ENCODE peak calls at places on chromosomes 13 and 19, in six cellular contexts. M is AG04450, D is GM13976, S is breast epithelium, P is spleen, H is body of pancreas. N is an unnamed sample.

GRCh38 chr13:46831588-46832194 is 34.7 kb upstream of the ESD start:
- DNase-seq in M (peak; percentile 15), D (peak; percentile 28), S (no peak), P (no peak), H (peak; percentile 11), N (no peak)

GRCh38 chr19:51751655-51752054 is at the start of gene FPR1:
- DNase-seq in M (no peak), D (no peak), S (no peak), P (no peak), H (peak; percentile 43), N (no peak)

GRCh38 chr13:51222510-51223283 is 499 bp downstream of the FAM124A start:
- DNase-seq in M (no peak), D (peak; percentile 16), S (no peak), P (no peak), H (no peak), N (no peak)

GRCh38 chr13:38637576-38637975 is 49.3 kb upstream of the FREM2 start:
- DNase-seq in M (no peak), D (no peak), S (no peak), P (no peak), H (no peak), N (no peak)

GRCh38 chr19:35130761-35131720 is 3.8 kb downstream of the LGI4 start:
- DNase-seq in M (no peak), D (no peak), S (no peak), P (no peak), H (no peak), N (no peak)

GRCh38 chr13:40109324-40109958 is 454.0 kb downstream of the COG6 start:
- DNase-seq in M (peak; percentile 70), D (no peak), S (no peak), P (no peak), H (peak; percentile 17), N (no peak)

GRCh38 chr13:28636677-28637317 is 22.1 kb upstream of the POMP start:
- DNase-seq in M (peak; percentile 50), D (peak; percentile 43), S (peak; percentile 44), P (no peak), H (peak; percentile 44), N (peak; percentile 10)

GRCh38 chr13:95535243-95535642 is 17.3 kb upstream of the CLDN10 start:
- DNase-seq in M (no peak), D (no peak), S (no peak), P (no peak), H (peak; percentile 45), N (no peak)

GRCh38 chr19:50669319-50670101 is 20.3 kb downstream of the C19orf81 start:
- DNase-seq in M (no peak), D (peak; percentile 73), S (no peak), P (no peak), H (peak; percentile 10), N (no peak)

GRCh38 chr19:41456342-41456918 is 13.5 kb downstream of the ERICH4 start:
- DNase-seq in M (peak; percentile 1), D (no peak), S (peak; percentile 39), P (no peak), H (no peak), N (no peak)

GRCh38 chr13:36820222-36820621 is 1.2 kb downstream of the RFXAP start:
- DNase-seq in M (no peak), D (peak; percentile 50), S (no peak), P (no peak), H (no peak), N (no peak)

GRCh38 chr13:46575321-46575721 is 22.4 kb downstream of the LRCH1 start:
- DNase-seq in M (peak; percentile 46), D (peak; percentile 46), S (no peak), P (no peak), H (no peak), N (no peak)

GRCh38 chr13:48595330-48596127 is 58.2 kb upstream of the CYSLTR2 start:
- DNase-seq in M (peak; percentile 26), D (peak; percentile 31), S (no peak), P (no peak), H (peak; percentile 86), N (no peak)

GRCh38 chr13:66864627-66865026 is 365.5 kb downstream of the PCDH9 start:
- DNase-seq in M (no peak), D (no peak), S (no peak), P (no peak), H (no peak), N (no peak)

GRCh38 chr13:113941571-113942191 is 32.2 kb downstream of the C13orf46 start:
- DNase-seq in M (no peak), D (no peak), S (no peak), P (peak; percentile 56), H (no peak), N (no peak)

GRCh38 chr19:16627194-16627927 is 643 bp downstream of the MED26 start:
- DNase-seq in M (no peak), D (no peak), S (no peak), P (no peak), H (peak; percentile 14), N (no peak)

DNA sequence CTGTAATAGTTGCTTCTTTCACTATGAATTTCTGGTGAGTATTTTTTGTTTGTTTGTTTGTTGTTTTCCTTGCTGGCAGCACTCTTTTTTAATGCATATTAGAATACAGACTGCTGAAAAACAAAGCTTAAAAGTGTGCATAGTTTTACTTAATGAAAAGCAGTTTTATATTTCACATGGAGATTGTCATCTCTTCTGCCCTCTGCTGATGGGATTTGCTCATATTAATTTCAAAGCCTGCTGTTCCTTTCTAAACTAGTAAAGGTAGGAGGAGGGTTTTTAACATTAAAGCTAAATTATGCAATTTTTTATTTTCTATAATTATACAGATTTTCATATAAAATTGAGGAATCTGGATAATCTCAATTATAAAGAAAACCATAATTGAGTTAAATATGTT is 692.6 kb upstream of the SLITRK1 start:
- DNase-seq in M (no peak), D (no peak), S (no peak), P (no peak), H (no peak), N (no peak)
- TF ChIP-seq CTCF in M (peak; percentile 52), D (no peak), S (no peak), P (no peak), H (peak; percentile 23), N (peak; percentile 10)

GRCh38 chr13:60379837-60380236 is 17.2 kb upstream of the TDRD3 start:
- DNase-seq in M (no peak), D (no peak), S (no peak), P (no peak), H (no peak), N (no peak)
- TF ChIP-seq CTCF in M (peak; percentile 21), D (no peak), S (no peak), P (no peak), H (no peak), N (no peak)

DNA sequence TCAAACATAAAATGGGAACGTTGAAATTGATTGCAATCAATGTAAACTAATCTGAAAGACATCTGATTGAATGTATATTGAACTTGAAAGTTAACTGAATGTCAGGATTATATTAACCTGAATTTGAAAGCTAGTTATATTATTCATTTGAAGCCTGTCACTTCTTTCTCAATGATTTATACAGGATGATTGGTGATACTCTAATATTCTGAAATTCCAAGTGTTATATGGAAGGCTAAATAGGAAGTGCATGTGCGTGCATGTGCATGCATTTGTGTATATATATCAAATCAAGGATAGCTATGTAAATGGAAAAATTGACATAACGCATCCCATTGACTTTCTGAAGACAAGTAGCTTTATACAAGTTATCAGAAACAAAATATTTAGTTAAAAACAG is 143.3 kb downstream of the LMO7 start:
- DNase-seq in M (no peak), D (no peak), S (no peak), P (no peak), H (no peak), N (no peak)
- TF ChIP-seq CTCF in M (no peak), D (no peak), S (no peak), P (no peak), H (no peak), N (no peak)

GRCh38 chr13:24745516-24745860 is 18.5 kb upstream of the RNF17 start:
- DNase-seq in M (no peak), D (no peak), S (no peak), P (no peak), H (no peak), N (no peak)

GRCh38 chr13:24744247-24744646 is 19.7 kb upstream of the RNF17 start:
- DNase-seq in M (no peak), D (no peak), S (no peak), P (no peak), H (no peak), N (no peak)

GRCh38 chr13:24747248-24748151 is 16.5 kb upstream of the RNF17 start:
- DNase-seq in M (no peak), D (peak; percentile 51), S (no peak), P (no peak), H (no peak), N (no peak)

GRCh38 chr13:24745861-24746617 is 17.9 kb upstream of the RNF17 start:
- DNase-seq in M (no peak), D (peak; percentile 45), S (no peak), P (no peak), H (no peak), N (no peak)

GRCh38 chr13:24746618-24747247 is 17.2 kb upstream of the RNF17 start:
- DNase-seq in M (no peak), D (peak; percentile 62), S (no peak), P (no peak), H (no peak), N (no peak)
- TF ChIP-seq CTCF in M (no peak), D (no peak), S (no peak), P (no peak), H (no peak), N (no peak)

GRCh38 chr19:6393074-6393981 is at the start of gene GTF2F1:
- DNase-seq in M (peak; percentile 91), D (peak; percentile 98), S (peak; percentile 89), P (peak; percentile 98), H (peak; percentile 92), N (peak; percentile 71)
- TF ChIP-seq CTCF in M (peak; percentile 19), D (peak; percentile 27), S (no peak), P (no peak), H (no peak), N (no peak)

DNA sequence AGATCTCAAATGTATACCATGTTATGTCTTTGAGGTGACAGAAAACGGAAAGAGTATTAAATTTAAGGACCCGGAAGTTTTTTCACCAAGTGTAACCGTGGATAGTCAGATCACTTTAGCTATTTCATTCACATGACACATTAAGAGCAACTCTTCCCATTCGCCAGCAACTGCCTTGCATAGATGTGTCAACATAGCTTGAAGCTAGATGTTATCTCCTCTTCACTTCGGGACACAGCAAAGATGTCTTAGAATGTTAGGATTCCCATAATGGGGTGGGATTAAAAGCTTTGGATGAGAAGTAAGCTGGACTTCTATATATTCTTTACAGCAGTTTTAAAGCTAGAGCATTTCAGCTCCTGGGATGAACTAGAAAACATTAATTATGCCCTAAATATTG is 1135.9 kb upstream of the PCDH20 start:
- DNase-seq in M (no peak), D (no peak), S (no peak), P (no peak), H (no peak), N (no peak)
- TF ChIP-seq CTCF in M (no peak), D (no peak), S (no peak), P (no peak), H (no peak), N (no peak)

GRCh38 chr13:32443111-32443510 is 15.2 kb upstream of the N4BP2L1 start:
- DNase-seq in M (no peak), D (peak; percentile 68), S (no peak), P (no peak), H (peak; percentile 41), N (peak; percentile 1)
- TF ChIP-seq CTCF in M (peak; percentile 46), D (peak; percentile 44), S (peak; percentile 20), P (peak; percentile 31), H (no peak), N (peak; percentile 31)

N was measured in esophagus squamous epithelium.